ENCODE peak calls at places on chromosome 20, in eight cellular contexts. R is body of pancreas; D is activated naive CD8-positive, alpha-beta T cell treated with anti-CD3 and anti-CD28 coated beads, Interleukin-2, amount 50 U/mL, for 24 hours; J is CD4-positive, CD25-positive, alpha-beta regulatory T cell; W is EL; M is mucosa of gallbladder; Y is NCI-H1092 treated with DMSO at 0.1 percent for 48 hours; S is epithelial cell of esophagus. B is an unnamed sample.
A peak's percentile ranks its signal among the peaks of the same experiment; 100 is the strongest.

GRCh38 chr20:62358171-62358719 is 8.9 kb downstream of the LAMA5 start:
- DNase-seq in R (peak; percentile 55), D (no peak), J (no peak), W (no peak), M (no peak), Y (no peak), S (no peak), B (peak; percentile 76)

GRCh38 chr20:58950603-58951002 is 30.5 kb upstream of the NELFCD start:
- DNase-seq in R (no peak), D (no peak), J (no peak), W (no peak), M (no peak), Y (no peak), S (no peak), B (no peak)

GRCh38 chr20:14775778-14776177 is 438.4 kb upstream of the FLRT3 start:
- DNase-seq in R (peak; percentile 35), D (no peak), J (no peak), W (peak; percentile 60), M (no peak), Y (no peak), S (peak; percentile 99), B (peak; percentile 4)

GRCh38 chr20:33042430-33042829 is 11.0 kb downstream of the BPIFB6 start:
- DNase-seq in R (no peak), D (no peak), J (no peak), W (no peak), M (no peak), Y (no peak), S (no peak), B (no peak)

GRCh38 chr20:8971669-8972316 is 97.1 kb upstream of the PLCB4 start:
- DNase-seq in R (no peak), D (no peak), J (no peak), W (no peak), M (no peak), Y (no peak), S (no peak), B (no peak)

GRCh38 chr20:5545381-5545941 is 204.7 kb upstream of the SHLD1 start:
- DNase-seq in R (no peak), D (no peak), J (no peak), W (no peak), M (no peak), Y (no peak), S (no peak), B (no peak)

GRCh38 chr20:15396900-15397299 is 1059.5 kb upstream of the FLRT3 start:
- DNase-seq in R (no peak), D (no peak), J (no peak), W (no peak), M (no peak), Y (no peak), S (no peak), B (no peak)

GRCh38 chr20:8414611-8415274 is 282.7 kb downstream of the PLCB1 start:
- DNase-seq in R (no peak), D (no peak), J (no peak), W (peak; percentile 87), M (no peak), Y (peak; percentile 49), S (peak; percentile 43), B (peak; percentile 60)

GRCh38 chr20:45036044-45036755 is 64.7 kb downstream of the KCNS1 start:
- DNase-seq in R (no peak), D (peak; percentile 63), J (no peak), W (peak; percentile 91), M (no peak), Y (no peak), S (peak; percentile 89), B (peak; percentile 55)

GRCh38 chr20:57282691-57283361 is 16.4 kb upstream of the BMP7 start:
- DNase-seq in R (no peak), D (no peak), J (no peak), W (no peak), M (no peak), Y (no peak), S (no peak), B (no peak)